ENCODE peak calls at places on chromosomes 13 and 19, in ten cellular contexts. D is mucosa of gallbladder; N is CD4-positive, alpha-beta T cell; M is amniotic stem cell; F is foreskin fibroblast; R is stimulated activated CD4-positive, alpha-beta T cell treated with anti-CD3 and anti-CD28 coated beads, TNF-alpha, amount 100 ng/mL, for 48 hours; X is NAMALWA; A is stomach; L is astrocyte of the cerebellum; V is CD4-positive, CD25-positive, alpha-beta regulatory T cell. Z is an unnamed sample.

GRCh38 chr13:36217456-36217855 is 3.1 kb upstream of the SOHLH2 start:
- DNase-seq in X (no peak), D (no peak), V (no peak), R (no peak), N (no peak), M (no peak), A (no peak), F (no peak), L (no peak), Z (no peak)

GRCh38 chr19:4831351-4832340 is at the start of gene TICAM1:
- DNase-seq in L (no peak), M (peak), N (peak), V (peak), D (peak), F (peak), X (peak), A (peak), R (peak), Z (peak)

GRCh38 chr19:45577111-45577905 is 7.3 kb downstream of the OPA3 start:
- DNase-seq in X (no peak), V (no peak), D (peak), R (no peak), N (no peak), A (peak), F (peak), L (peak), M (peak), Z (peak)

GRCh38 chr19:2554856-2555255 is 78.9 kb downstream of the GADD45B start:
- DNase-seq in A (no peak), X (no peak), L (no peak), M (no peak), N (no peak), F (peak), V (no peak), R (no peak), D (no peak), Z (peak)

GRCh38 chr13:52319876-52320275 is 86.1 kb downstream of the THSD1 start:
- DNase-seq in A (no peak), M (no peak), V (no peak), L (no peak), X (no peak), N (no peak), R (no peak), F (peak), D (no peak), Z (no peak)

GRCh38 chr13:73754727-73755292 is 379.4 kb downstream of the KLF12 start:
- DNase-seq in L (peak), R (no peak), A (no peak), V (no peak), N (no peak), D (peak), X (peak), F (peak), M (peak), Z (no peak)

GRCh38 chr13:20703785-20704458 is 423 bp downstream of the IL17D start:
- DNase-seq in R (peak), L (peak), A (peak), M (peak), N (peak), V (peak), D (peak), X (peak), F (peak), Z (peak)

GRCh38 chr13:66139250-66139649 is 1090.9 kb downstream of the PCDH9 start:
- DNase-seq in V (no peak), A (no peak), X (peak), N (no peak), R (no peak), F (no peak), D (no peak), L (no peak), M (no peak), Z (no peak)

GRCh38 chr19:28208745-28209144 is 1004.2 kb downstream of the UQCRFS1 start:
- DNase-seq in M (no peak), F (no peak), V (no peak), L (no peak), R (no peak), D (no peak), A (no peak), X (no peak), N (no peak), Z (no peak)